ENCODE peak calls at places on chromosomes 4 and X, in seven cellular contexts. R, P, T, C, H, X and L are unnamed samples.

GRCh38 chrX:127943570-127943969 is 108.6 kb downstream of the ACTRT1 start:
- DNase-seq in R (no peak), P (no peak), T (no peak), C (no peak), H (no peak), X (no peak), L (no peak)

GRCh38 chrX:3052864-3053263 is 11.6 kb downstream of the ARSF start:
- DNase-seq in R (no peak), P (no peak), T (no peak), C (no peak), H (no peak), X (no peak), L (no peak)

GRCh38 chrX:44470816-44471215 is 71.8 kb downstream of the FUNDC1 start:
- DNase-seq in R (no peak), P (no peak), T (no peak), C (no peak), H (no peak), X (no peak), L (no peak)

GRCh38 chr4:30770049-30770549 is 49.9 kb downstream of the PCDH7 start:
- DNase-seq in R (peak), P (no peak), T (no peak), C (no peak), H (no peak), X (no peak), L (no peak)

GRCh38 chr4:6124386-6125102 is 75.8 kb downstream of the JAKMIP1 start:
- DNase-seq in R (no peak), P (no peak), T (no peak), C (no peak), H (no peak), X (no peak), L (no peak)

GRCh38 chrX:133513116-133513515 is 97.8 kb upstream of the GPC4 start:
- DNase-seq in R (no peak), P (no peak), T (no peak), C (no peak), H (no peak), X (no peak), L (no peak)

GRCh38 chr4:6824071-6824470 is 41.5 kb downstream of the KIAA0232 start:
- DNase-seq in R (no peak), P (no peak), T (no peak), C (no peak), H (no peak), X (no peak), L (no peak)

GRCh38 chr4:24266951-24267577 is 317.3 kb downstream of the DHX15 start:
- DNase-seq in R (no peak), P (no peak), T (no peak), C (no peak), H (no peak), X (no peak), L (no peak)

GRCh38 chr4:26238782-26239647 is 81.8 kb upstream of the RBPJ start:
- DNase-seq in R (no peak), P (peak), T (peak), C (no peak), H (no peak), X (no peak), L (peak)

GRCh38 chrX:1386338-1387127 is 5.4 kb downstream of the SLC25A6 start:
- DNase-seq in R (no peak), P (no peak), T (no peak), C (no peak), H (no peak), X (no peak), L (no peak)

GRCh38 chr4:4762909-4763814 is 96.3 kb upstream of the MSX1 start:
- DNase-seq in R (peak), P (no peak), T (no peak), C (peak), H (peak), X (no peak), L (no peak)

GRCh38 chr4:153112071-153112460 is 92.2 kb upstream of the TRIM2 start:
- DNase-seq in R (no peak), P (no peak), T (no peak), C (no peak), H (peak), X (peak), L (no peak)

GRCh38 chr4:78939667-78940008 is 400 bp upstream of the PAQR3 start:
- DNase-seq in R (no peak), P (no peak), T (peak), C (no peak), H (no peak), X (no peak), L (no peak)

GRCh38 chrX:17697191-17697590 is 40.1 kb upstream of the SCML1 start:
- DNase-seq in R (no peak), P (no peak), T (peak), C (no peak), H (no peak), X (no peak), L (no peak)

GRCh38 chrX:120269379-120270035 is 18.9 kb downstream of the ZBTB33 start:
- DNase-seq in R (no peak), P (no peak), T (no peak), C (no peak), H (no peak), X (no peak), L (no peak)